ENCODE peak calls at places on chromosomes 16 and 17, in five cellular contexts. K, B, X, L and W are unnamed samples.

GRCh38 chr17:74218436-74218835 is 5.1 kb downstream of the TTYH2 start:
- DNase-seq in X (no peak), B (no peak), K (no peak), L (no peak), W (no peak)

GRCh38 chr17:64491034-64491860 is 5.6 kb downstream of the POLG2 start:
- DNase-seq in K (no peak), X (no peak), L (peak), B (peak), W (no peak)

GRCh38 chr17:21676281-21677111 is 15.8 kb upstream of the KCNJ18 start:
- DNase-seq in L (no peak), K (no peak), X (peak), B (no peak), W (no peak)

GRCh38 chr17:71237903-71238538 is 882.8 kb upstream of the SOX9 start:
- DNase-seq in K (no peak), L (peak), B (no peak), X (no peak), W (no peak)

GRCh38 chr17:57603978-57604377 is 141.1 kb downstream of the CCDC182 start:
- DNase-seq in X (peak), L (no peak), B (peak), K (peak), W (no peak)

GRCh38 chr17:31715436-31715835 is 143.6 kb downstream of the COPRS start:
- DNase-seq in K (no peak), X (no peak), L (no peak), B (no peak), W (no peak)

GRCh38 chr17:39591958-39592954 is 15.5 kb downstream of the NEUROD2 start:
- DNase-seq in K (no peak), B (peak), L (peak), X (no peak), W (no peak)

GRCh38 chr17:4488989-4489595 is 9.6 kb upstream of the SPNS2 start:
- DNase-seq in L (no peak), K (no peak), B (no peak), X (no peak), W (no peak)

GRCh38 chr16:2074071-2074470 is 26.3 kb downstream of the TSC2 start:
- DNase-seq in L (no peak), X (no peak), B (no peak), K (no peak), W (no peak)

GRCh38 chr16:57191056-57191536 is 5.0 kb downstream of the RSPRY1 start:
- DNase-seq in X (no peak), B (no peak), K (no peak), L (peak), W (no peak)

GRCh38 chr16:56349711-56350161 is 75.6 kb downstream of the AMFR start:
- DNase-seq in B (no peak), L (no peak), K (no peak), X (no peak), W (no peak)

GRCh38 chr17:9850151-9850550 is 24.4 kb downstream of the GLP2R start:
- DNase-seq in K (no peak), X (no peak), B (peak), L (no peak), W (no peak)

GRCh38 chr17:79683365-79683764 is 47.4 kb upstream of the ENPP7 start:
- DNase-seq in X (no peak), K (no peak), B (no peak), L (no peak), W (no peak)

GRCh38 chr16:31452631-31453106 is 6.6 kb upstream of the ARMC5 start:
- DNase-seq in K (no peak), L (peak), B (no peak), X (no peak), W (no peak)

DNA sequence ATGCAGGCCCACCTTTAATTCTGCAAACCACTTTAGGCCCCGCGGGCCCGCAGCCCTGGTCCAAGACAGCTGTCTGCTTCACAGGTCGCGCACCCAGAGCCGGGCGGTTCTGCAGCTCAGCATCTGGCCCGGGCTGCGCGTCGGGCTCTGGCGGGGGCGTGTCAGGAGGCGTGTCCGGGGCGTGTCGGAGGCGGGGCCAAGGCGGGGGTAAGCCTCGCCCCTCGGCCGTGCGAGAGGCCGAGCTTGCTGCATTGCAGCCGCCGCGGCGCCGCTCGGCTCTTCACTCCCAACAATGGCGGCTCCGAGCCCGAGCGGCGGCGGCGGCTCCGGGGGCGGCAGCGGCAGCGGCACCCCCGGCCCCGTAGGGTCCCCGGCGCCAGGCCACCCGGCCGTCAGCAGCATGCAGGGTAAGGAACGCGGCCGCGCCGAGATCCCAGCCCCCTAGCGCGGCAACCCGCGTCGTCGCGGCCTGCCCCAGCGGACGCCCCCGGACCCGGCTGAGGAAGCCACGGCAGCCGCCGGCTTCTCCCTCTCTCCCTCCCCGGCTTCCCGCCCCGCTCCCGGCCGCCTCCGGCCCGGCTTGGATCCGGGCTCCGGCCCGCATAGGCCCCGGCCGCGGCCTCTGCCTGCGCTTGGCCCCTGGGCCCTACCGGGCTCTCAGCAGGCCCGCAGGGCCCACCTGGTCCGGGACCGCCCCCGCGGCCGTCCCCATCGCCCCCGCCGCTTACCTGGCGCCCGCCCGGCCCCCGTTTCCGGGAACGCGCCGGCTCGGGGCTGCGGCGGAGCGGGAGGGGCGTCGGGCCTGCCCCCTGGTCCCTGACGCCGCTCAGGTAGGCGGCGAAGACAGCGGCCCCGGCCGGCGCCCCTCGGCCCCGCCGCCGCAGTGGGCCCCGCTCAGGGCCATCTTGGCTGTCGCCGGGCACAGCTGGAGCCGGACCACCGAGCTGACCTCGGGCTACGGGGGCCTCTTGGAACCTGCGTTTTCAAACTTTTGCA is at the start of gene MAP2K4:
- DNase-seq in B (peak), K (peak), L (peak), X (peak), W (peak)
- TF ChIP-seq POLR2A in B (peak), K (peak), L (peak), X (no peak), W (peak)

DNA sequence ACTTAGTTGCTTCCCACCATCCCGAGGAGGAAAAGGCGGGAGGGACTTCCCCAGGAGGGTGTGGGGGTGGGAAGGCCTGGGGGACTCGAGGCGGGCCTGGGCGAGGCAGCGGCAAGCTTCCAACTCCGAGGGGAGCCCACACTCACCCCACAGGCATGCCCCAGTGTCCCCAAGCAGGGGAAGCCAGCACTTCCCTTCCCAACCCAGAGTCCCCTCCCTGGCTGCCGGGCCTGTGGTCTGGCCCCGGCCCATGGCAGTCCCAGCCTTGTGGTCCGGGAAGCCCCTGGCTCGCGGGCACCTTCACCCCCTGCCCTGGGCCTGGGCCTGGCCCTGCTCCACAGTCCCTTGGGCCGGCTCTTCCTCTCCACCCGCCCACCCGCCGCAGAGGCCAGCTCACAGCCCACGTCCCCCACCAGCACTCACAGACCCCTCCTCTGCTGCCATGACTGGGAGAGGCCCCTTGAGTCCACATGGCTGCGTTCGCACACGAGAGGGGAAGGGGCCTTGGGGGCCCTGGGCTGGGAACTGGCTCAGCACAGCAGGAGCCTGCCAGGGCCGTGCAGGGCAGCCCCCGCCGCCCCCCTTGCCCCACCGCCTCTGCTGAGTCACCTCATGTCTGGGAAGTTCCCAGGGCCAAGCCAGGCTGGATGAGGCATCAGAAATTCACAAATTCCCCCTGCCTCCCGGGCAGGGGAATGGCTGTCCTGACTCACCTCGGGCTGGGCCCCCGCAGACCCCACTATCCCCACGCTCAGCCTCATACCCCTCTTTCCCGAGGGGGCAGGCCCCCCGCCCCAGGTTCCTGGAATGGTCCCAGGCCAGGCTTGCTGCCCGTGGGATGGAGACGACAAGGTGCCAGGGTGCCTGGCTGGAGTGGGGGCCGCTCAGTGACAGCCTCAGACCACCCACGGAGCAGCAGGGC is 27.8 kb downstream of the BAHCC1 start:
- DNase-seq in X (peak), L (peak), B (peak), K (peak), W (peak)
- TF ChIP-seq POLR2A in X (no peak), L (peak), B (no peak), K (no peak), W (no peak)

DNA sequence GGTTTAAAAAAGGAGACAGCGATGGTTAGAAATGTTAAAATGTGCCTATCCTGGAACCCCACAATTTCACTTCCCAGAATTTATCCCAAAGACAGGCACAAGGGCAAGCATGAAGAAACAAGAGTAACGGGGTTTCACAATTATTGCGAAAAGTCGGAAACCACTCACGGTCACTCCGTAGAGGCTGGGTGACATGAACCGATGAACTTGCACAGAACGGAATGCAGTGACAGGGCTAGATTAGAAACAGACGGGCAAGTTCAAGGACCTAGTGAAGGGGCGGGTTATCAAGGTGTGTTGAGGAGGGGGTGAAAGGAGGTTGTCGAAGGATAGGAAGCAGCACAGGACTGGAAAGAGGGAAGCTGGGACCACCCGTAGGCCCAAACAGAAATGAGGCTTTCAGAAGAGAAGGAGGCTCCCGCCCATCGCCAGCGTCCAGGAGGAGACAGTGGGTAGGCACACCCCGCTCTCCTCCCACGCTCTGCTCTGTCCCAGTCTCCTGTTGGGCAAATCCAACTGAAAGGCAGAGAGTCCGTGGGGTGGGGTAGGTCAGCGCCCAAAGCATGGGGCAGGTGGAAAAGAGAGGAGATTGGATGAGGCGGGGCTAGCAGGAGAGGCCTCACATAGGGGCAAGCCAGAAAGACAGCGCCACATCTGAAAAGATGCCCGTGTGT is 47.4 kb upstream of the JPH3 start:
- DNase-seq in X (no peak), B (no peak), L (no peak), K (no peak), W (no peak)
- TF ChIP-seq POLR2A in X (no peak), B (no peak), L (no peak), K (no peak), W (no peak)

DNA sequence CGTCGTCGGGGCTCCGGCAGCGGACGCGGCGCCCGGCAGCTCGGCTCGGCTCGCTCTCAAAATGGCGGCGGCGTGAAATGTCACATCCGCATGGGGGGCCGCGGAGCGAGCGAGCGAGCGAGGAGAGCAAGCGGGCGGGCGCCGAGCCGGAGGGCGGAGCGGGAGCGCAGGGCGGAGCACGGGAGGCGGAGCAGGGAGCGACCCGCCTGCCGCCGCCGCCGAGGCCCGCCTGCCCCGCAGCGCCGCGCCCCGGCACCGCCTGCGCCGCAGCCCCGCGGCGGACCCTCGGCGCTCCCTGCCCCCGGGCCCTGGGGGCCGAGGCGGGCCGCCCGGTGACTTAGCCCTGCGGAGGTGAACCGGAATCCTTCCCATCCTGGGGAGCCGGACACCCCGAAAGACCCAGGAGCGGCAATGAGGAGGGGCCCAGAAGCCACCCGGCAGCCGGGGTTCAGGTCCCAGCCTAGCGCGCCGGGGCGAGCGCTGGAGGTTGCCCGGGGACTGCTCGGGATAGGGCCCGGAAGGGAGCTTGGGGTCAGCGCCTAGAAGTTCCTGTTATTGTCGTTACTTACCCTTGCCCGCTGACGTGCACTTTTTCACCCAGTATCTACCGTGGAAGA is at the start of gene USP7:
- DNase-seq in K (peak), B (peak), X (peak), L (peak), W (peak)
- TF ChIP-seq POLR2A in K (peak), B (peak), X (no peak), L (peak), W (peak)

GRCh38 chr16:71540-72341 is 690 bp downstream of the RHBDF1 start:
- DNase-seq in B (peak), K (peak), X (peak), L (peak), W (peak)
- TF ChIP-seq POLR2A in B (peak), K (peak), X (peak), L (peak), W (peak)